ENCODE peak calls at places on chromosomes 3 and 15, in ten cellular contexts. A is COLO829; N is glutamatergic neuron; O is PC-3; D is activated CD4-positive, CD25-positive, alpha-beta regulatory T cell; P is NCI-H2081; J is upper lobe of right lung; H is tibial nerve; T is B cell; K is endothelial cell. I is an unnamed sample.

GRCh38 chr15:39403674-39404117 is 177.2 kb upstream of the THBS1 start:
- DNase-seq in A (no peak), N (no peak), O (peak; percentile 71), D (no peak), P (no peak), J (no peak), H (no peak), T (no peak), K (no peak), I (no peak)

GRCh38 chr3:58900372-58900771 is 149.5 kb downstream of the CFAP20DC start:
- DNase-seq in A (no peak), N (no peak), O (no peak), D (no peak), P (no peak), J (no peak), H (no peak), T (no peak), K (no peak), I (no peak)

GRCh38 chr3:114435733-114436132 is 141.9 kb downstream of the TIGIT start:
- DNase-seq in A (no peak), N (no peak), O (no peak), D (no peak), P (no peak), J (no peak), H (no peak), T (no peak), K (no peak), I (no peak)

GRCh38 chr3:87167634-87168456 is 59.3 kb upstream of the CHMP2B start:
- DNase-seq in A (peak; percentile 37), N (no peak), O (peak; percentile 84), D (no peak), P (peak; percentile 36), J (no peak), H (peak; percentile 62), T (no peak), K (peak; percentile 41), I (peak; percentile 25)

GRCh38 chr15:29044506-29044905 is 158.7 kb downstream of the APBA2 start:
- DNase-seq in A (no peak), N (no peak), O (no peak), D (no peak), P (no peak), J (peak; percentile 12), H (no peak), T (no peak), K (no peak), I (peak; percentile 40)

GRCh38 chr15:69524296-69524695 is 71.7 kb downstream of the RPLP1 start:
- DNase-seq in A (no peak), N (no peak), O (no peak), D (no peak), P (no peak), J (no peak), H (no peak), T (no peak), K (no peak), I (no peak)

GRCh38 chr15:35437157-35437556 is 108.8 kb downstream of the DPH6 start:
- DNase-seq in A (no peak), N (no peak), O (peak; percentile 37), D (no peak), P (no peak), J (no peak), H (no peak), T (no peak), K (no peak), I (no peak)

GRCh38 chr3:30644615-30645014 is 38.2 kb downstream of the TGFBR2 start:
- DNase-seq in A (no peak), N (no peak), O (peak; percentile 35), D (no peak), P (no peak), J (no peak), H (peak; percentile 97), T (peak; percentile 67), K (no peak), I (peak; percentile 88)

GRCh38 chr3:144762091-144762490 is 790.5 kb downstream of the DIPK2A start:
- DNase-seq in A (no peak), N (no peak), O (no peak), D (no peak), P (no peak), J (no peak), H (no peak), T (no peak), K (no peak), I (no peak)

GRCh38 chr15:83769411-83769960 is 115.6 kb downstream of the ADAMTSL3 start:
- DNase-seq in A (no peak), N (no peak), O (no peak), D (no peak), P (no peak), J (no peak), H (no peak), T (no peak), K (no peak), I (no peak)

GRCh38 chr15:55627730-55628368 is 39.7 kb upstream of the PYGO1 start:
- DNase-seq in A (peak; percentile 67), N (no peak), O (peak; percentile 91), D (no peak), P (no peak), J (no peak), H (no peak), T (no peak), K (no peak), I (peak; percentile 80)

GRCh38 chr15:85172846-85173490 is 191.3 kb downstream of the PDE8A start:
- DNase-seq in A (no peak), N (no peak), O (peak; percentile 41), D (no peak), P (no peak), J (no peak), H (no peak), T (no peak), K (no peak), I (no peak)

GRCh38 chr15:75565062-75565970 is 13.8 kb downstream of the PTPN9 start:
- DNase-seq in A (no peak), N (no peak), O (no peak), D (no peak), P (no peak), J (no peak), H (no peak), T (no peak), K (no peak), I (no peak)

GRCh38 chr15:74301583-74302374 is 65.7 kb downstream of the CCDC33 start:
- DNase-seq in A (no peak), N (no peak), O (no peak), D (no peak), P (no peak), J (no peak), H (no peak), T (no peak), K (no peak), I (no peak)

GRCh38 chr3:96266395-96267187 is 547.8 kb upstream of the EPHA6 start:
- DNase-seq in A (no peak), N (no peak), O (peak; percentile 68), D (no peak), P (no peak), J (no peak), H (no peak), T (no peak), K (no peak), I (no peak)

GRCh38 chr3:53238051-53238850 is 17.6 kb downstream of the TKT start:
- DNase-seq in A (peak; percentile 97), N (no peak), O (peak; percentile 98), D (no peak), P (no peak), J (peak; percentile 70), H (no peak), T (no peak), K (no peak), I (no peak)

GRCh38 chr3:193794002-193794835 is 201.2 kb downstream of the OPA1 start:
- DNase-seq in A (no peak), N (no peak), O (no peak), D (no peak), P (no peak), J (no peak), H (no peak), T (no peak), K (no peak), I (peak; percentile 74)

GRCh38 chr3:148833223-148833622 is 5.6 kb downstream of the CPB1 start:
- DNase-seq in A (no peak), N (no peak), O (no peak), D (no peak), P (no peak), J (no peak), H (no peak), T (no peak), K (no peak), I (no peak)